ENCODE peak calls at places on chromosomes 11 and 22, in nine cellular contexts. One of them, this sample, is unnamed.

GRCh38 chr11:19244621-19245020 is 3.9 kb upstream of the E2F8 start:
- DNase-seq in cardiac muscle cell: no peak
- DNase-seq in RCC 7860: peak
- DNase-seq in right lobe of liver: no peak
- DNase-seq in activated gamma-delta T cell treated with anti-CD3 and anti-CD28 coated beads, Interleukin-2, amount 50 U/mL, for 16 hours: no peak
- DNase-seq in thoracic aorta: no peak
- DNase-seq in T-helper 2 cell: no peak
- DNase-seq in skeletal muscle cell: no peak
- DNase-seq in hypothalamus: no peak
- DNase-seq in this sample: no peak

GRCh38 chr11:134949121-134949591 is 537.1 kb upstream of the B3GAT1 start:
- DNase-seq in cardiac muscle cell: no peak
- DNase-seq in RCC 7860: peak
- DNase-seq in right lobe of liver: no peak
- DNase-seq in activated gamma-delta T cell treated with anti-CD3 and anti-CD28 coated beads, Interleukin-2, amount 50 U/mL, for 16 hours: no peak
- DNase-seq in thoracic aorta: peak
- DNase-seq in T-helper 2 cell: no peak
- DNase-seq in skeletal muscle cell: peak
- DNase-seq in hypothalamus: no peak
- DNase-seq in this sample: no peak

GRCh38 chr11:123356539-123356938 is 73.5 kb upstream of the GRAMD1B start:
- DNase-seq in cardiac muscle cell: no peak
- DNase-seq in RCC 7860: no peak
- DNase-seq in right lobe of liver: no peak
- DNase-seq in activated gamma-delta T cell treated with anti-CD3 and anti-CD28 coated beads, Interleukin-2, amount 50 U/mL, for 16 hours: no peak
- DNase-seq in thoracic aorta: no peak
- DNase-seq in T-helper 2 cell: no peak
- DNase-seq in skeletal muscle cell: no peak
- DNase-seq in hypothalamus: no peak
- DNase-seq in this sample: no peak

GRCh38 chr22:25564979-25565677 is 653 bp downstream of the GRK3 start:
- DNase-seq in cardiac muscle cell: no peak
- DNase-seq in RCC 7860: no peak
- DNase-seq in right lobe of liver: no peak
- DNase-seq in activated gamma-delta T cell treated with anti-CD3 and anti-CD28 coated beads, Interleukin-2, amount 50 U/mL, for 16 hours: no peak
- DNase-seq in thoracic aorta: no peak
- DNase-seq in T-helper 2 cell: no peak
- DNase-seq in skeletal muscle cell: no peak
- DNase-seq in hypothalamus: no peak
- DNase-seq in this sample: peak

GRCh38 chr22:23175817-23176644 is 4.3 kb upstream of the BCR start:
- DNase-seq in cardiac muscle cell: no peak
- DNase-seq in RCC 7860: no peak
- DNase-seq in right lobe of liver: no peak
- DNase-seq in activated gamma-delta T cell treated with anti-CD3 and anti-CD28 coated beads, Interleukin-2, amount 50 U/mL, for 16 hours: no peak
- DNase-seq in thoracic aorta: no peak
- DNase-seq in T-helper 2 cell: no peak
- DNase-seq in skeletal muscle cell: no peak
- DNase-seq in hypothalamus: no peak
- DNase-seq in this sample: no peak

GRCh38 chr11:112797072-112797471 is 164.1 kb upstream of the NCAM1 start:
- DNase-seq in cardiac muscle cell: no peak
- DNase-seq in RCC 7860: no peak
- DNase-seq in right lobe of liver: no peak
- DNase-seq in activated gamma-delta T cell treated with anti-CD3 and anti-CD28 coated beads, Interleukin-2, amount 50 U/mL, for 16 hours: no peak
- DNase-seq in thoracic aorta: no peak
- DNase-seq in T-helper 2 cell: no peak
- DNase-seq in skeletal muscle cell: no peak
- DNase-seq in hypothalamus: no peak
- DNase-seq in this sample: no peak

GRCh38 chr11:45264839-45265515 is 21.2 kb downstream of the SYT13 start:
- DNase-seq in cardiac muscle cell: no peak
- DNase-seq in RCC 7860: peak
- DNase-seq in right lobe of liver: no peak
- DNase-seq in activated gamma-delta T cell treated with anti-CD3 and anti-CD28 coated beads, Interleukin-2, amount 50 U/mL, for 16 hours: no peak
- DNase-seq in thoracic aorta: no peak
- DNase-seq in T-helper 2 cell: no peak
- DNase-seq in skeletal muscle cell: peak
- DNase-seq in hypothalamus: no peak
- DNase-seq in this sample: no peak

GRCh38 chr11:130241697-130242096 is 73.0 kb downstream of the ZBTB44 start:
- DNase-seq in cardiac muscle cell: no peak
- DNase-seq in RCC 7860: no peak
- DNase-seq in right lobe of liver: no peak
- DNase-seq in activated gamma-delta T cell treated with anti-CD3 and anti-CD28 coated beads, Interleukin-2, amount 50 U/mL, for 16 hours: no peak
- DNase-seq in thoracic aorta: no peak
- DNase-seq in T-helper 2 cell: no peak
- DNase-seq in skeletal muscle cell: no peak
- DNase-seq in hypothalamus: no peak
- DNase-seq in this sample: no peak

GRCh38 chr11:47591764-47592163 is 2.4 kb downstream of the C1QTNF4 start:
- DNase-seq in cardiac muscle cell: no peak
- DNase-seq in RCC 7860: no peak
- DNase-seq in right lobe of liver: no peak
- DNase-seq in activated gamma-delta T cell treated with anti-CD3 and anti-CD28 coated beads, Interleukin-2, amount 50 U/mL, for 16 hours: no peak
- DNase-seq in thoracic aorta: no peak
- DNase-seq in T-helper 2 cell: no peak
- DNase-seq in skeletal muscle cell: no peak
- DNase-seq in hypothalamus: no peak
- DNase-seq in this sample: no peak

GRCh38 chr11:2473361-2474058 is 28.7 kb downstream of the KCNQ1 start:
- DNase-seq in cardiac muscle cell: no peak
- DNase-seq in RCC 7860: no peak
- DNase-seq in right lobe of liver: no peak
- DNase-seq in activated gamma-delta T cell treated with anti-CD3 and anti-CD28 coated beads, Interleukin-2, amount 50 U/mL, for 16 hours: no peak
- DNase-seq in thoracic aorta: no peak
- DNase-seq in T-helper 2 cell: no peak
- DNase-seq in skeletal muscle cell: no peak
- DNase-seq in hypothalamus: no peak
- DNase-seq in this sample: no peak

GRCh38 chr11:46827995-46828394 is 18.1 kb downstream of the CKAP5 start:
- DNase-seq in cardiac muscle cell: no peak
- DNase-seq in RCC 7860: no peak
- DNase-seq in right lobe of liver: no peak
- DNase-seq in activated gamma-delta T cell treated with anti-CD3 and anti-CD28 coated beads, Interleukin-2, amount 50 U/mL, for 16 hours: no peak
- DNase-seq in thoracic aorta: no peak
- DNase-seq in T-helper 2 cell: no peak
- DNase-seq in skeletal muscle cell: peak
- DNase-seq in hypothalamus: no peak
- DNase-seq in this sample: no peak

GRCh38 chr11:7251836-7252682 is at the start of gene SYT9:
- DNase-seq in cardiac muscle cell: peak
- DNase-seq in RCC 7860: no peak
- DNase-seq in right lobe of liver: peak
- DNase-seq in activated gamma-delta T cell treated with anti-CD3 and anti-CD28 coated beads, Interleukin-2, amount 50 U/mL, for 16 hours: no peak
- DNase-seq in thoracic aorta: no peak
- DNase-seq in T-helper 2 cell: no peak
- DNase-seq in skeletal muscle cell: no peak
- DNase-seq in hypothalamus: peak
- DNase-seq in this sample: peak

GRCh38 chr11:61334434-61335354 is 1.7 kb downstream of the TKFC start:
- DNase-seq in cardiac muscle cell: no peak
- DNase-seq in RCC 7860: no peak
- DNase-seq in right lobe of liver: peak
- DNase-seq in activated gamma-delta T cell treated with anti-CD3 and anti-CD28 coated beads, Interleukin-2, amount 50 U/mL, for 16 hours: no peak
- DNase-seq in thoracic aorta: no peak
- DNase-seq in T-helper 2 cell: no peak
- DNase-seq in skeletal muscle cell: no peak
- DNase-seq in hypothalamus: no peak
- DNase-seq in this sample: no peak

GRCh38 chr11:72146625-72147024 is 11.1 kb downstream of the FOLR3 start:
- DNase-seq in cardiac muscle cell: no peak
- DNase-seq in RCC 7860: no peak
- DNase-seq in right lobe of liver: peak
- DNase-seq in activated gamma-delta T cell treated with anti-CD3 and anti-CD28 coated beads, Interleukin-2, amount 50 U/mL, for 16 hours: no peak
- DNase-seq in thoracic aorta: no peak
- DNase-seq in T-helper 2 cell: no peak
- DNase-seq in skeletal muscle cell: no peak
- DNase-seq in hypothalamus: no peak
- DNase-seq in this sample: no peak

GRCh38 chr11:36317992-36318391 is 21.9 kb downstream of the PRR5L start:
- DNase-seq in cardiac muscle cell: no peak
- DNase-seq in RCC 7860: no peak
- DNase-seq in right lobe of liver: no peak
- DNase-seq in activated gamma-delta T cell treated with anti-CD3 and anti-CD28 coated beads, Interleukin-2, amount 50 U/mL, for 16 hours: no peak
- DNase-seq in thoracic aorta: no peak
- DNase-seq in T-helper 2 cell: no peak
- DNase-seq in skeletal muscle cell: no peak
- DNase-seq in hypothalamus: no peak
- DNase-seq in this sample: no peak

GRCh38 chr11:77044356-77044755 is 10.2 kb downstream of the B3GNT6 start:
- DNase-seq in cardiac muscle cell: no peak
- DNase-seq in RCC 7860: no peak
- DNase-seq in right lobe of liver: no peak
- DNase-seq in activated gamma-delta T cell treated with anti-CD3 and anti-CD28 coated beads, Interleukin-2, amount 50 U/mL, for 16 hours: no peak
- DNase-seq in thoracic aorta: no peak
- DNase-seq in T-helper 2 cell: no peak
- DNase-seq in skeletal muscle cell: no peak
- DNase-seq in hypothalamus: no peak
- DNase-seq in this sample: no peak

GRCh38 chr11:44709281-44709562 is 17.5 kb upstream of the TSPAN18 start:
- DNase-seq in cardiac muscle cell: no peak
- DNase-seq in RCC 7860: peak
- DNase-seq in right lobe of liver: peak
- DNase-seq in activated gamma-delta T cell treated with anti-CD3 and anti-CD28 coated beads, Interleukin-2, amount 50 U/mL, for 16 hours: no peak
- DNase-seq in thoracic aorta: no peak
- DNase-seq in T-helper 2 cell: no peak
- DNase-seq in skeletal muscle cell: no peak
- DNase-seq in hypothalamus: no peak
- DNase-seq in this sample: no peak

GRCh38 chr11:14552089-14552488 is 31.9 kb upstream of the PSMA1 start:
- DNase-seq in cardiac muscle cell: peak
- DNase-seq in RCC 7860: no peak
- DNase-seq in right lobe of liver: no peak
- DNase-seq in activated gamma-delta T cell treated with anti-CD3 and anti-CD28 coated beads, Interleukin-2, amount 50 U/mL, for 16 hours: no peak
- DNase-seq in thoracic aorta: no peak
- DNase-seq in T-helper 2 cell: no peak
- DNase-seq in skeletal muscle cell: no peak
- DNase-seq in hypothalamus: no peak
- DNase-seq in this sample: no peak

GRCh38 chr22:36226189-36226588 is 13.1 kb downstream of the APOL2 start:
- DNase-seq in cardiac muscle cell: no peak
- DNase-seq in RCC 7860: no peak
- DNase-seq in right lobe of liver: no peak
- DNase-seq in activated gamma-delta T cell treated with anti-CD3 and anti-CD28 coated beads, Interleukin-2, amount 50 U/mL, for 16 hours: no peak
- DNase-seq in thoracic aorta: no peak
- DNase-seq in T-helper 2 cell: no peak
- DNase-seq in skeletal muscle cell: no peak
- DNase-seq in hypothalamus: no peak
- DNase-seq in this sample: no peak

GRCh38 chr11:127471662-127472061 is 471.1 kb upstream of the KIRREL3 start:
- DNase-seq in cardiac muscle cell: no peak
- DNase-seq in RCC 7860: no peak
- DNase-seq in right lobe of liver: no peak
- DNase-seq in activated gamma-delta T cell treated with anti-CD3 and anti-CD28 coated beads, Interleukin-2, amount 50 U/mL, for 16 hours: no peak
- DNase-seq in thoracic aorta: no peak
- DNase-seq in T-helper 2 cell: no peak
- DNase-seq in skeletal muscle cell: no peak
- DNase-seq in hypothalamus: no peak
- DNase-seq in this sample: no peak

GRCh38 chr11:3139086-3139440 is 26.0 kb downstream of the OSBPL5 start:
- DNase-seq in cardiac muscle cell: no peak
- DNase-seq in RCC 7860: no peak
- DNase-seq in right lobe of liver: no peak
- DNase-seq in activated gamma-delta T cell treated with anti-CD3 and anti-CD28 coated beads, Interleukin-2, amount 50 U/mL, for 16 hours: no peak
- DNase-seq in thoracic aorta: no peak
- DNase-seq in T-helper 2 cell: no peak
- DNase-seq in skeletal muscle cell: no peak
- DNase-seq in hypothalamus: no peak
- DNase-seq in this sample: peak

GRCh38 chr11:47981667-47982404 is 1.5 kb downstream of the PTPRJ start:
- DNase-seq in cardiac muscle cell: no peak
- DNase-seq in RCC 7860: no peak
- DNase-seq in right lobe of liver: peak
- DNase-seq in activated gamma-delta T cell treated with anti-CD3 and anti-CD28 coated beads, Interleukin-2, amount 50 U/mL, for 16 hours: no peak
- DNase-seq in thoracic aorta: no peak
- DNase-seq in T-helper 2 cell: no peak
- DNase-seq in skeletal muscle cell: no peak
- DNase-seq in hypothalamus: no peak
- DNase-seq in this sample: peak

GRCh38 chr22:33544707-33545106 is 375.6 kb downstream of the LARGE1 start:
- DNase-seq in cardiac muscle cell: no peak
- DNase-seq in RCC 7860: peak
- DNase-seq in right lobe of liver: no peak
- DNase-seq in activated gamma-delta T cell treated with anti-CD3 and anti-CD28 coated beads, Interleukin-2, amount 50 U/mL, for 16 hours: no peak
- DNase-seq in thoracic aorta: no peak
- DNase-seq in T-helper 2 cell: no peak
- DNase-seq in skeletal muscle cell: no peak
- DNase-seq in hypothalamus: no peak
- DNase-seq in this sample: no peak

GRCh38 chr11:66845143-66845875 is 2.1 kb downstream of the RCE1 start:
- DNase-seq in cardiac muscle cell: no peak
- DNase-seq in RCC 7860: no peak
- DNase-seq in right lobe of liver: peak
- DNase-seq in activated gamma-delta T cell treated with anti-CD3 and anti-CD28 coated beads, Interleukin-2, amount 50 U/mL, for 16 hours: no peak
- DNase-seq in thoracic aorta: no peak
- DNase-seq in T-helper 2 cell: no peak
- DNase-seq in skeletal muscle cell: no peak
- DNase-seq in hypothalamus: no peak
- DNase-seq in this sample: no peak

GRCh38 chr11:46223252-46223513 is 54.3 kb upstream of the CREB3L1 start:
- DNase-seq in cardiac muscle cell: no peak
- DNase-seq in RCC 7860: no peak
- DNase-seq in right lobe of liver: no peak
- DNase-seq in activated gamma-delta T cell treated with anti-CD3 and anti-CD28 coated beads, Interleukin-2, amount 50 U/mL, for 16 hours: no peak
- DNase-seq in thoracic aorta: no peak
- DNase-seq in T-helper 2 cell: no peak
- DNase-seq in skeletal muscle cell: no peak
- DNase-seq in hypothalamus: no peak
- DNase-seq in this sample: no peak

GRCh38 chr22:29528144-29528543 is 25.4 kb downstream of the THOC5 start:
- DNase-seq in cardiac muscle cell: no peak
- DNase-seq in RCC 7860: no peak
- DNase-seq in right lobe of liver: no peak
- DNase-seq in activated gamma-delta T cell treated with anti-CD3 and anti-CD28 coated beads, Interleukin-2, amount 50 U/mL, for 16 hours: no peak
- DNase-seq in thoracic aorta: no peak
- DNase-seq in T-helper 2 cell: no peak
- DNase-seq in skeletal muscle cell: no peak
- DNase-seq in hypothalamus: no peak
- DNase-seq in this sample: no peak

GRCh38 chr22:24706050-24706449 is 68.5 kb downstream of the PIWIL3 start:
- DNase-seq in cardiac muscle cell: no peak
- DNase-seq in RCC 7860: no peak
- DNase-seq in right lobe of liver: no peak
- DNase-seq in activated gamma-delta T cell treated with anti-CD3 and anti-CD28 coated beads, Interleukin-2, amount 50 U/mL, for 16 hours: no peak
- DNase-seq in thoracic aorta: no peak
- DNase-seq in T-helper 2 cell: no peak
- DNase-seq in skeletal muscle cell: no peak
- DNase-seq in hypothalamus: no peak
- DNase-seq in this sample: no peak

GRCh38 chr11:46865340-46865739 is 19.3 kb upstream of the CKAP5 start:
- DNase-seq in cardiac muscle cell: no peak
- DNase-seq in RCC 7860: no peak
- DNase-seq in right lobe of liver: no peak
- DNase-seq in activated gamma-delta T cell treated with anti-CD3 and anti-CD28 coated beads, Interleukin-2, amount 50 U/mL, for 16 hours: no peak
- DNase-seq in thoracic aorta: no peak
- DNase-seq in T-helper 2 cell: no peak
- DNase-seq in skeletal muscle cell: peak
- DNase-seq in hypothalamus: no peak
- DNase-seq in this sample: no peak

GRCh38 chr11:44434191-44434590 is 124.3 kb upstream of the ALX4 start:
- DNase-seq in cardiac muscle cell: no peak
- DNase-seq in RCC 7860: no peak
- DNase-seq in right lobe of liver: no peak
- DNase-seq in activated gamma-delta T cell treated with anti-CD3 and anti-CD28 coated beads, Interleukin-2, amount 50 U/mL, for 16 hours: no peak
- DNase-seq in thoracic aorta: no peak
- DNase-seq in T-helper 2 cell: no peak
- DNase-seq in skeletal muscle cell: no peak
- DNase-seq in hypothalamus: no peak
- DNase-seq in this sample: no peak

GRCh38 chr22:27987557-27987956 is 68.5 kb upstream of the PITPNB start:
- DNase-seq in cardiac muscle cell: no peak
- DNase-seq in RCC 7860: peak
- DNase-seq in right lobe of liver: peak
- DNase-seq in activated gamma-delta T cell treated with anti-CD3 and anti-CD28 coated beads, Interleukin-2, amount 50 U/mL, for 16 hours: no peak
- DNase-seq in thoracic aorta: no peak
- DNase-seq in T-helper 2 cell: no peak
- DNase-seq in skeletal muscle cell: peak
- DNase-seq in hypothalamus: no peak
- DNase-seq in this sample: no peak

GRCh38 chr11:70089631-70090030 is 11.5 kb downstream of the ANO1 start:
- DNase-seq in cardiac muscle cell: no peak
- DNase-seq in RCC 7860: no peak
- DNase-seq in right lobe of liver: no peak
- DNase-seq in activated gamma-delta T cell treated with anti-CD3 and anti-CD28 coated beads, Interleukin-2, amount 50 U/mL, for 16 hours: no peak
- DNase-seq in thoracic aorta: no peak
- DNase-seq in T-helper 2 cell: no peak
- DNase-seq in skeletal muscle cell: no peak
- DNase-seq in hypothalamus: no peak
- DNase-seq in this sample: no peak

This sample was measured in lower lobe of right lung.